ENCODE peak calls at places on chromosomes 4 and X, in eight cellular contexts. Y is OCI-LY7, I is heart left ventricle, Q is mesendoderm, J is mammary epithelial cell, X is upper lobe of right lung, L is fibroblast of lung, C is aorta. U is an unnamed sample.

GRCh38 chrX:37873220-37873619 is 25.8 kb upstream of the DYNLT3 start:
- DNase-seq in Y (no peak), I (no peak), Q (no peak), J (no peak), X (no peak), L (no peak), C (no peak), U (no peak)

GRCh38 chr4:150305995-150306394 is 227.8 kb downstream of the DCLK2 start:
- DNase-seq in Y (no peak), I (no peak), Q (no peak), J (peak), X (no peak), L (peak), C (no peak), U (peak)

GRCh38 chr4:23819041-23819511 is 70.8 kb downstream of the PPARGC1A start:
- DNase-seq in Y (no peak), I (peak), Q (peak), J (no peak), X (no peak), L (peak), C (peak), U (no peak)

GRCh38 chr4:53461244-53461643 is 83.8 kb downstream of the FIP1L1 start:
- DNase-seq in Y (no peak), I (no peak), Q (peak), J (no peak), X (no peak), L (peak), C (no peak), U (no peak)

GRCh38 chr4:160611181-160611580 is 1508.3 kb downstream of the RAPGEF2 start:
- DNase-seq in Y (no peak), I (no peak), Q (no peak), J (no peak), X (no peak), L (no peak), C (no peak), U (no peak)

GRCh38 chr4:90215286-90215685 is 88.1 kb downstream of the CCSER1 start:
- DNase-seq in Y (no peak), I (no peak), Q (no peak), J (peak), X (no peak), L (no peak), C (no peak), U (peak)

GRCh38 chr4:86544313-86544966 is 49.7 kb upstream of the PTPN13 start:
- DNase-seq in Y (no peak), I (no peak), Q (no peak), J (no peak), X (no peak), L (no peak), C (no peak), U (no peak)

GRCh38 chrX:132480581-132481203 is 8.1 kb downstream of the MBNL3 start:
- DNase-seq in Y (peak), I (no peak), Q (peak), J (peak), X (peak), L (peak), C (peak), U (no peak)

GRCh38 chrX:66110112-66110511 is 53.9 kb upstream of the HEPH start:
- DNase-seq in Y (peak), I (no peak), Q (peak), J (peak), X (no peak), L (no peak), C (no peak), U (no peak)

GRCh38 chrX:99301990-99302389 is 1108.1 kb downstream of the PCDH19 start:
- DNase-seq in Y (peak), I (no peak), Q (peak), J (no peak), X (no peak), L (no peak), C (no peak), U (peak)

GRCh38 chr4:8681391-8681790 is 88.8 kb downstream of the CPZ start:
- DNase-seq in Y (no peak), I (no peak), Q (no peak), J (no peak), X (peak), L (no peak), C (no peak), U (no peak)

GRCh38 chr4:41384992-41385391 is 128.3 kb downstream of the UCHL1 start:
- DNase-seq in Y (no peak), I (peak), Q (peak), J (no peak), X (peak), L (no peak), C (peak), U (no peak)

GRCh38 chr4:161650812-161651211 is 513.0 kb downstream of the FSTL5 start:
- DNase-seq in Y (no peak), I (no peak), Q (no peak), J (no peak), X (no peak), L (no peak), C (no peak), U (no peak)

GRCh38 chr4:73103799-73104503 is 34.4 kb upstream of the COX18 start:
- DNase-seq in Y (no peak), I (no peak), Q (peak), J (no peak), X (no peak), L (peak), C (no peak), U (peak)

GRCh38 chr4:15436515-15436914 is 8.7 kb downstream of the C1QTNF7 start:
- DNase-seq in Y (no peak), I (peak), Q (no peak), J (no peak), X (no peak), L (peak), C (peak), U (no peak)

GRCh38 chr4:4995103-4995761 is 24.0 kb downstream of the CYTL1 start:
- DNase-seq in Y (peak), I (peak), Q (peak), J (peak), X (peak), L (peak), C (peak), U (no peak)

GRCh38 chr4:185018834-185019450 is 652 bp downstream of the HELT start:
- DNase-seq in Y (no peak), I (no peak), Q (peak), J (peak), X (peak), L (no peak), C (no peak), U (no peak)

GRCh38 chr4:138455097-138455496 is 212.9 kb upstream of the SLC7A11 start:
- DNase-seq in Y (no peak), I (no peak), Q (peak), J (no peak), X (no peak), L (no peak), C (no peak), U (no peak)

GRCh38 chr4:8861576-8862279 is 9.9 kb downstream of the HMX1 start:
- DNase-seq in Y (no peak), I (no peak), Q (peak), J (no peak), X (no peak), L (no peak), C (no peak), U (no peak)

GRCh38 chr4:26452565-26453531 is 37.4 kb downstream of the CCKAR start:
- DNase-seq in Y (no peak), I (no peak), Q (peak), J (no peak), X (no peak), L (no peak), C (no peak), U (no peak)

GRCh38 chr4:3708103-3708510 is 58.1 kb upstream of the ADRA2C start:
- DNase-seq in Y (no peak), I (peak), Q (no peak), J (no peak), X (peak), L (peak), C (peak), U (no peak)

GRCh38 chr4:165726831-165727230 is 146.2 kb upstream of the TLL1 start:
- DNase-seq in Y (no peak), I (no peak), Q (no peak), J (peak), X (no peak), L (peak), C (no peak), U (peak)

GRCh38 chr4:8723222-8723980 is 130.8 kb downstream of the CPZ start:
- DNase-seq in Y (no peak), I (no peak), Q (no peak), J (no peak), X (peak), L (no peak), C (peak), U (no peak)

GRCh38 chrX:134484039-134484438 is 24.1 kb downstream of the HPRT1 start:
- DNase-seq in Y (peak), I (no peak), Q (peak), J (peak), X (no peak), L (peak), C (no peak), U (no peak)

GRCh38 chr4:100079264-100079663 is 111.0 kb downstream of the DDIT4L start:
- DNase-seq in Y (no peak), I (no peak), Q (no peak), J (no peak), X (no peak), L (no peak), C (no peak), U (no peak)

GRCh38 chrX:66064261-66064660 is 24.4 kb upstream of the VSIG4 start:
- DNase-seq in Y (no peak), I (no peak), Q (no peak), J (no peak), X (no peak), L (no peak), C (no peak), U (no peak)

GRCh38 chr4:124499266-124499665 is 213.3 kb downstream of the ANKRD50 start:
- DNase-seq in Y (no peak), I (no peak), Q (no peak), J (no peak), X (no peak), L (peak), C (no peak), U (no peak)

GRCh38 chr4:180618396-180618795 is 1624.8 kb upstream of the TENM3 start:
- DNase-seq in Y (no peak), I (no peak), Q (no peak), J (peak), X (no peak), L (peak), C (no peak), U (no peak)

GRCh38 chr4:25925486-25926201 is 11.6 kb downstream of the SMIM20 start:
- DNase-seq in Y (peak), I (peak), Q (peak), J (peak), X (peak), L (peak), C (peak), U (no peak)

GRCh38 chrX:18534949-18535348 is 109.5 kb downstream of the CDKL5 start:
- DNase-seq in Y (no peak), I (no peak), Q (no peak), J (peak), X (no peak), L (no peak), C (no peak), U (peak)

GRCh38 chr4:106868381-106869035 is 167.6 kb downstream of the DKK2 start:
- DNase-seq in Y (no peak), I (no peak), Q (no peak), J (peak), X (no peak), L (peak), C (no peak), U (peak)

GRCh38 chrX:46840946-46841740 is 4.3 kb downstream of the RP2 start:
- DNase-seq in Y (peak), I (peak), Q (no peak), J (peak), X (no peak), L (peak), C (no peak), U (no peak)
- H3K27ac ChIP-seq in Y (peak), I (no peak), Q (no peak), J (peak), X (no peak), L (peak), C (no peak), U (no peak)

GRCh38 chr4:88818650-88819470 is 121.2 kb upstream of the NAP1L5 start:
- DNase-seq in Y (peak), I (peak), Q (peak), J (peak), X (no peak), L (peak), C (peak), U (peak)
- H3K27ac ChIP-seq in Y (no peak), I (no peak), Q (no peak), J (no peak), X (no peak), L (no peak), C (peak), U (no peak)

GRCh38 chrX:130173190-130173895 is 1.6 kb downstream of the RAB33A start:
- DNase-seq in Y (peak), I (peak), Q (no peak), J (no peak), X (no peak), L (peak), C (peak), U (no peak)

GRCh38 chrX:130170752-130171445 is 863 bp upstream of the RAB33A start:
- DNase-seq in Y (peak), I (peak), Q (peak), J (no peak), X (peak), L (peak), C (peak), U (no peak)

GRCh38 chrX:130174051-130174704 is 2.4 kb downstream of the RAB33A start:
- DNase-seq in Y (no peak), I (peak), Q (no peak), J (no peak), X (no peak), L (peak), C (peak), U (no peak)

GRCh38 chrX:130171446-130172126 is at the start of gene RAB33A:
- DNase-seq in Y (no peak), I (peak), Q (no peak), J (no peak), X (peak), L (peak), C (peak), U (no peak)

DNA sequence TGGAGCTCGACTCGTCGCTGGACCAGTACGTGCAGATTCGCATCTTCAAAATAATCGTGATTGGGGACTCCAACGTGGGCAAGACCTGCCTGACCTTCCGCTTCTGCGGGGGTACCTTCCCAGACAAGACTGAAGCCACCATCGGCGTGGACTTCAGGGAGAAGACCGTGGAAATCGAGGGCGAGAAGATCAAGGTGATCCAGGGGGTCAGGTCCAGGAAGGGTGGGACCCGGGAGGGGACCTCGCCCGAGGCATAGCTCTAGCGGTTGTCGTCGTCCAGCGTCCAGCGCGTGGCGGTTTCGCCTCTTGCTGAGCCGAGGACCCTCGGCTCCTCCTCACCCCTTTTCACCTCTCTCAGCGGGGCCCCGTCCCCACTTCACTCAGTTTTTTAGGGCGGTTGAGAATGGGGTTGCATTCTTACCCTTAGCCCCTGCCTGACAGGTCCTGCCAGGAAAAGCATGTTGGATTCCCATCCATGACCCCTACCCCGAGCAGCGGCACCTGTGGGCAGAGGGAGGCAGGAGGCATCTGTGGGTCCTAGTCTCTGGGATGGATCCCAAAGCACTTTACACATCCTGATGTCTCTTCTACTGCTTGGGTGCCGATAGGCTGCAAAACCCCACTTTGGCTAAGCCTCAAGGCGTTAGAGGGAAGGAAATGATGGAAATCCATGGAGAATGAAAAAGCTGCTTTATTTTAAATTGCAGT is 519 bp downstream of the RAB33A start:
- DNase-seq in Y (no peak), I (no peak), Q (no peak), J (no peak), X (no peak), L (no peak), C (no peak), U (no peak)
- H3K27ac ChIP-seq in Y (no peak), I (no peak), Q (no peak), J (no peak), X (peak), L (no peak), C (no peak), U (no peak)

GRCh38 chr4:121555315-121556107 is 141.3 kb downstream of the ANXA5 start:
- DNase-seq in Y (no peak), I (no peak), Q (no peak), J (no peak), X (no peak), L (no peak), C (no peak), U (no peak)
- H3K27ac ChIP-seq in Y (no peak), I (peak), Q (no peak), J (no peak), X (peak), L (no peak), C (no peak), U (no peak)

DNA sequence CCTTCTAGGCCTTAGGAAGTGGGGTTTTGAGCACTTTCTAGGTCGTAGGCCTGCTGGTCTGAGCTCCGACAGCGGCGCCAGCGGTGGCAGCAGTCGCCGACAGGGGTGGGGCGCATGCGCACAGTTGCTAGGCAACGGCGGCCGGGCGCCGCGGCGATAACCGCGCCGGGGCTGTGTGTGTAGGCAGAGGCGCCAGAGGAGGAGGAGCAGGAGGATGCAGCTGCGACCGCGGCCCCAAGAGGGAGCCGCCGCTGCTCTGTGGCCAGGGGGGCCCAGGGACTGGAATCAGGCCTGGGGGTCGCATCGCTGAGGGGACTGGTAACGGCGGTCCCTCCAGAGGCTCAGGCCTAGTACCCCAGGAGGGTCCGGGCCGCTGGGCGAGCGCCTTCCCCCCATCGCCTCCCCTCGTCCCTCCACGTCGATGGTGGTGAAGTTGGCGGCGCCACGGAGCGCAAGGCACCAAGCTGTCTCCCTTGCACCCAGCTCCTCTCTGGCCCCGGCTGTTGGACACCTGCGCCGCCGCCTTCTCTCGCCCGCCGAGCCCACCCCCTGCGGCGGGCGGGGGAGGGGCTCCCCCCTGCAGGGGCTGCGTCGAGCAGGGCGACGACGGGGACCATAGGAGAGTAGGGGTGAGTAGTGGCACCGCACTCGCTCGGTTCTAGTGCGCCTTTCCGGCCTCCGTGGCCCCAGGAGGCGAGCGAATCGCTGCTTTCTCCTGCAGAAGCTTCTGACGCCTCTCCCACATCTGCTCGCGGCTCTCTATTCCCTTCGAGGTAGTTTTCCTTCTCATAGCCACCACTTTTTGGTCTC is 58.6 kb upstream of the ZC4H2 start:
- DNase-seq in Y (peak), I (peak), Q (peak), J (peak), X (peak), L (peak), C (peak), U (peak)
- H3K27ac ChIP-seq in Y (peak), I (peak), Q (peak), J (peak), X (peak), L (peak), C (peak), U (no peak)

GRCh38 chr4:67581208-67581857 is 22.8 kb downstream of the STAP1 start:
- DNase-seq in Y (no peak), I (no peak), Q (no peak), J (no peak), X (no peak), L (no peak), C (no peak), U (no peak)
- H3K27ac ChIP-seq in Y (no peak), I (no peak), Q (no peak), J (no peak), X (no peak), L (no peak), C (no peak), U (no peak)

U was measured in foreskin keratinocyte.